ENCODE peak calls at places on chromosomes 3 and 15, in nine cellular contexts. Z is neural progenitor cell; J is cardiac muscle cell; P is osteoblast; O is IMR-90; W is BE2C; R is CD8-positive, alpha-beta memory T cell; Y is SJCRH30; S is endothelial cell of umbilical vein. E is an unnamed sample. For H3K9me3 and H3K27me3, the result is how much of the 10 kb centered on the place peaks cover.

GRCh38 chr3:141680620-141681389 is 57.3 kb upstream of the RNF7 start:
- DNase-seq in S (peak), W (peak), O (peak), P (no peak), Y (peak), Z (no peak), R (no peak), J (peak), E (peak)

GRCh38 chr15:56919708-56920637 is 1.5 kb downstream of the TCF12 start:
- DNase-seq in S (peak), J (no peak), P (peak), R (no peak), O (peak), Y (peak), Z (peak), W (peak), E (peak)

GRCh38 chr3:127074900-127075360 is 92.0 kb downstream of the PLXNA1 start:
- DNase-seq in Y (peak), S (no peak), W (peak), J (no peak), Z (peak), O (peak), P (peak), R (no peak), E (peak)

GRCh38 chr15:39102431-39102830 is 478.4 kb upstream of the THBS1 start:
- DNase-seq in O (no peak), Z (no peak), P (no peak), Y (no peak), W (no peak), J (no peak), S (peak), R (no peak), E (no peak)

GRCh38 chr3:184740509-184741258 is 28.8 kb upstream of the MAGEF1 start:
- DNase-seq in Z (no peak), R (no peak), S (no peak), W (no peak), O (peak), Y (peak), J (no peak), P (peak), E (peak)

GRCh38 chr3:154792828-154793227 is 287.3 kb upstream of the MME start:
- DNase-seq in R (no peak), W (no peak), S (no peak), O (peak), Z (no peak), P (no peak), J (no peak), Y (no peak), E (no peak)

GRCh38 chr3:185842241-185842640 is 17.4 kb upstream of the IGF2BP2 start:
- DNase-seq in O (no peak), J (no peak), Y (no peak), W (no peak), R (no peak), Z (no peak), S (no peak), P (no peak), E (no peak)

GRCh38 chr3:64717411-64717810 is 29.6 kb upstream of the ADAMTS9 start:
- DNase-seq in S (no peak), Y (no peak), J (no peak), Z (no peak), R (no peak), O (no peak), W (no peak), P (no peak), E (no peak)

GRCh38 chr3:124826703-124827102 is 60.5 kb downstream of the ITGB5 start:
- DNase-seq in R (no peak), P (no peak), W (no peak), Y (no peak), O (peak), S (peak), J (no peak), Z (no peak), E (peak)

GRCh38 chr15:86595741-86596140 is 516.1 kb downstream of the AGBL1 start:
- DNase-seq in Y (no peak), R (no peak), S (no peak), Z (no peak), P (no peak), W (no peak), J (no peak), O (no peak), E (peak)

GRCh38 chr3:44883999-44884431 is 9.6 kb downstream of the TGM4 start:
- DNase-seq in W (no peak), P (peak), Z (no peak), O (peak), Y (peak), R (no peak), J (no peak), S (peak), E (peak)

GRCh38 chr3:30586091-30586805 is 20.2 kb upstream of the TGFBR2 start:
- DNase-seq in P (no peak), S (no peak), Y (no peak), R (no peak), W (no peak), J (no peak), O (no peak), Z (no peak), E (no peak)

GRCh38 chr3:101791778-101792177 is 12.8 kb downstream of the NXPE3 start:
- DNase-seq in W (no peak), Y (no peak), R (no peak), O (no peak), P (no peak), J (no peak), S (no peak), Z (no peak), E (no peak)

GRCh38 chr15:67685008-67685599 is 140.2 kb upstream of the SKOR1 start:
- DNase-seq in S (peak), Y (peak), Z (peak), P (no peak), W (peak), J (peak), R (no peak), O (peak), E (no peak)

GRCh38 chr3:45516829-45517228 is 77.7 kb upstream of the LIMD1 start:
- DNase-seq in P (no peak), W (no peak), O (peak), Y (peak), S (peak), Z (no peak), J (no peak), R (no peak), E (no peak)

GRCh38 chr3:121883507-121883906 is 10.7 kb upstream of the SLC15A2 start:
- DNase-seq in O (peak), R (no peak), Z (peak), W (no peak), P (peak), S (peak), J (peak), Y (peak), E (no peak)

GRCh38 chr3:87206070-87206469 is 21.0 kb upstream of the CHMP2B start:
- DNase-seq in O (peak), Z (no peak), Y (no peak), R (no peak), W (no peak), J (no peak), P (peak), S (peak), E (peak)

GRCh38 chr3:50608278-50608677 is 3.3 kb downstream of the CISH start:
- DNase-seq in R (no peak), P (peak), Z (no peak), S (no peak), W (no peak), Y (no peak), O (no peak), J (no peak), E (no peak)

GRCh38 chr15:60095711-60096110 is 91.6 kb downstream of the FOXB1 start:
- DNase-seq in W (no peak), Y (no peak), Z (no peak), P (peak), O (peak), J (no peak), S (no peak), R (no peak), E (no peak)

GRCh38 chr15:92375057-92375456 is 18.6 kb upstream of the ST8SIA2 start:
- DNase-seq in R (no peak), W (no peak), J (no peak), Z (no peak), O (no peak), P (no peak), Y (no peak), S (no peak), E (no peak)

GRCh38 chr3:106261915-106262683 is 393.3 kb upstream of the CBLB start:
- DNase-seq in Z (no peak), J (no peak), Y (peak), S (no peak), R (no peak), P (no peak), W (no peak), O (peak), E (no peak)

GRCh38 chr15:75042730-75043508 is 19.5 kb downstream of the PPCDC start:
- DNase-seq in S (peak), Y (peak), J (peak), W (peak), Z (peak), P (no peak), O (peak), R (peak), E (peak)
- H3K4me3 ChIP-seq in S (no peak), Y (no peak), J (no peak), W (no peak), Z (no peak), P (peak), O (no peak), R (no peak), E (no peak)

DNA sequence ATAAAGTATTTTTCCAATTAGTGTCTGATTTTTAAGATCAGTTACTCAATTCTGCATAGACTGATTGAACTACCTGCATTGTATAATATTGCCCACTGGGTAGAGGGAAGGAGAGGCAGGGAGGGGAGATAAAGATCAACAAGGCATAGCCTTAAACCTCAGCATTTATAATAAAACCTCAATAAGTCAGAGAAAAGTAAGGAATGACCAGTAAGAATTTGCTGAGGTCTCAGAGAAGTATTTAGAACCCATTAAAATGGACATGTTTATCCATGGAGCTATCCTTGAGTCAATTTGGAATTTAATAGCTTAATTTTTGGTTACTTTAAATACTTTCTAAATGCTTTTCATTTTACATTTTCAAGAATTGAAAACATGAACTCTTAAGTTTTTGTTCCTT is 62.5 kb downstream of the ARMC8 start:
- DNase-seq in Z (no peak), Y (no peak), W (no peak), R (no peak), S (no peak), J (no peak), O (no peak), P (no peak), E (no peak)
- H3K9me3 ChIP-seq in Z (under half), Y (under half), W (under half), R (under half), S (under half), J (under half), O (under half), P (under half), E (under half)

DNA sequence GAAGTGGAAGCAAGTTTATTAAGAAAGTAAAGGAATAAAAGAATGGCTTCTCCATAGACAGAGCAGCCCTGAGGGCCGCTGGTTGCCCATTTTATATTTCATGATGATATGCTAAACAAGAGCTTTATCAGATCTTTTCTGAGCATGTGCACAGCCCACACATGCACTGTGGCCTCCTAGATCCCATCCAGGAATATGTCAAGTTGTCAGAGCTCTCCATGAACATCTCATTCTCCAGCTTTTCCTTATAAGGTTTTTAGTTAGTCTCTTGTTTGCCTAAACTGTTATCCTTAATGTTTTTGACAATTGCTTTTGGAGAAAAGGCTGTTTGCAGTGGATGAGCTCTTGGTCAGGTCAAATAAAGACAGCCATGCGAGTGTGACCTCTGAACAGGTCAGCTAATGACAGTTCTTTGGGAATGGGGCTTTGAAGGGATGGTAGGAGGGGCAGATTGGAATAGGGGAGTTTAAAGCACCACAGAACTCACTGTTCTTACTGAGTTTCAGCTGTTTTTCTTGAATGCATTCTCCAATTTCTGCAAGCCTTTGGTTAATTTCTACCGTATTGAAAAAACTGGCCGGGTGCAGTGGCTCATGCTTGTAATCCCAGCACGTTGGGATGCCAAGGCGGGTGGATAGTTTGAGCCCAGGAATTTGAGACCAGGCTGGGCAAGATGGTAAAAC is 69.4 kb upstream of the CRTC3 start:
- DNase-seq in P (no peak), O (no peak), Z (no peak), R (no peak), Y (no peak), W (no peak), J (no peak), S (no peak), E (no peak)
- H3K27me3 ChIP-seq in P (under half), O (under half), Z (under half), R (under half), Y (under half), W (under half), J (under half), S (under half), E (under half)

GRCh38 chr15:98865397-98866339 is 141.9 kb downstream of the PGPEP1L start:
- DNase-seq in O (peak), J (no peak), Y (no peak), R (peak), P (peak), S (peak), Z (no peak), W (peak), E (peak)
- H3K4me3 ChIP-seq in O (peak), J (no peak), Y (no peak), R (peak), P (peak), S (peak), Z (no peak), W (peak), E (peak)